ENCODE peak calls at places on chromosomes 16 and 17, in five cellular contexts. One of them, this sample, is unnamed.

GRCh38 chr16:87392823-87393679 is 915 bp downstream of the MAP1LC3B start:
- DNase-seq in foreskin fibroblast: peak; percentile 59
- DNase-seq in C1 segment of cervical spinal cord: no peak
- DNase-seq in iPS DF 6.9: no peak
- DNase-seq in GM19239: no peak
- DNase-seq in this sample: peak; percentile 27

GRCh38 chr16:25868041-25868600 is 176.4 kb downstream of the HS3ST4 start:
- DNase-seq in iPS DF 6.9: no peak
- DNase-seq in GM19239: no peak
- DNase-seq in C1 segment of cervical spinal cord: no peak
- DNase-seq in foreskin fibroblast: no peak
- DNase-seq in this sample: no peak

GRCh38 chr17:78789663-78790181 is 7.6 kb upstream of the CYTH1 start:
- DNase-seq in iPS DF 6.9: no peak
- DNase-seq in GM19239: no peak
- DNase-seq in foreskin fibroblast: peak; percentile 81
- DNase-seq in C1 segment of cervical spinal cord: no peak
- DNase-seq in this sample: no peak

GRCh38 chr17:74368341-74369152 is 1.2 kb downstream of the GPR142 start:
- DNase-seq in iPS DF 6.9: no peak
- DNase-seq in foreskin fibroblast: peak; percentile 71
- DNase-seq in C1 segment of cervical spinal cord: peak; percentile 25
- DNase-seq in GM19239: peak; percentile 85
- DNase-seq in this sample: peak; percentile 69

GRCh38 chr17:55693244-55694216 is 29.1 kb downstream of the TMEM100 start:
- DNase-seq in foreskin fibroblast: peak; percentile 82
- DNase-seq in GM19239: no peak
- DNase-seq in iPS DF 6.9: no peak
- DNase-seq in C1 segment of cervical spinal cord: no peak
- DNase-seq in this sample: no peak

GRCh38 chr17:43935926-43936261 is 6.4 kb downstream of the PPY start:
- DNase-seq in iPS DF 6.9: no peak
- DNase-seq in GM19239: no peak
- DNase-seq in foreskin fibroblast: no peak
- DNase-seq in C1 segment of cervical spinal cord: no peak
- DNase-seq in this sample: no peak

GRCh38 chr16:76502555-76502954 is 225.4 kb downstream of the CNTNAP4 start:
- DNase-seq in C1 segment of cervical spinal cord: no peak
- DNase-seq in foreskin fibroblast: no peak
- DNase-seq in iPS DF 6.9: no peak
- DNase-seq in GM19239: no peak
- DNase-seq in this sample: no peak

GRCh38 chr16:75482434-75483205 is 12.6 kb downstream of the CHST6 start:
- DNase-seq in GM19239: no peak
- DNase-seq in foreskin fibroblast: no peak
- DNase-seq in C1 segment of cervical spinal cord: no peak
- DNase-seq in iPS DF 6.9: no peak
- DNase-seq in this sample: no peak

GRCh38 chr16:50373345-50373701 is 4.5 kb upstream of the BRD7 start:
- DNase-seq in GM19239: no peak
- DNase-seq in C1 segment of cervical spinal cord: no peak
- DNase-seq in iPS DF 6.9: no peak
- DNase-seq in foreskin fibroblast: no peak
- DNase-seq in this sample: no peak

This sample was measured in nucleus accumbens.